ENCODE peak calls at places on chromosomes 3 and 15, in five cellular contexts. One of them, this sample, is unnamed.
A peak's percentile ranks its signal among the peaks of the same experiment; 100 is the strongest.

GRCh38 chr15:85128636-85129035 is 147.0 kb downstream of the PDE8A start:
- DNase-seq in fibroblast of lung: peak; percentile 3
- DNase-seq in left ventricle myocardium inferior: no peak
- DNase-seq in endodermal cell: no peak
- DNase-seq in endothelial cell: no peak
- DNase-seq in this sample: no peak

GRCh38 chr15:65576669-65577068 is 34.3 kb downstream of the INTS14 start:
- DNase-seq in fibroblast of lung: peak; percentile 27
- DNase-seq in left ventricle myocardium inferior: no peak
- DNase-seq in endodermal cell: no peak
- DNase-seq in endothelial cell: no peak
- DNase-seq in this sample: peak; percentile 55

GRCh38 chr3:101803152-101803782 is 24.3 kb downstream of the NXPE3 start:
- DNase-seq in fibroblast of lung: peak; percentile 83
- DNase-seq in left ventricle myocardium inferior: no peak
- DNase-seq in endodermal cell: no peak
- DNase-seq in endothelial cell: peak; percentile 40
- DNase-seq in this sample: no peak

GRCh38 chr3:16280671-16281070 is 15.7 kb downstream of the OXNAD1 start:
- DNase-seq in fibroblast of lung: no peak
- DNase-seq in left ventricle myocardium inferior: no peak
- DNase-seq in endodermal cell: no peak
- DNase-seq in endothelial cell: no peak
- DNase-seq in this sample: no peak

GRCh38 chr3:12798559-12799179 is 2.2 kb downstream of the CAND2 start:
- DNase-seq in fibroblast of lung: no peak
- DNase-seq in left ventricle myocardium inferior: peak; percentile 63
- DNase-seq in endodermal cell: no peak
- DNase-seq in endothelial cell: no peak
- DNase-seq in this sample: no peak

GRCh38 chr3:32888739-32889138 is 62.7 kb upstream of the CCR4 start:
- DNase-seq in fibroblast of lung: no peak
- DNase-seq in left ventricle myocardium inferior: no peak
- DNase-seq in endodermal cell: no peak
- DNase-seq in endothelial cell: no peak
- DNase-seq in this sample: no peak

GRCh38 chr3:127634653-127635052 is 5.7 kb downstream of the PODXL2 start:
- DNase-seq in fibroblast of lung: no peak
- DNase-seq in left ventricle myocardium inferior: no peak
- DNase-seq in endodermal cell: no peak
- DNase-seq in endothelial cell: no peak
- DNase-seq in this sample: no peak

GRCh38 chr3:13140596-13140995 is 67.4 kb upstream of the IQSEC1 start:
- DNase-seq in fibroblast of lung: no peak
- DNase-seq in left ventricle myocardium inferior: no peak
- DNase-seq in endodermal cell: peak; percentile 22
- DNase-seq in endothelial cell: no peak
- DNase-seq in this sample: no peak

GRCh38 chr15:78056714-78057269 is 20.7 kb downstream of the TBC1D2B start:
- DNase-seq in fibroblast of lung: peak; percentile 41
- DNase-seq in left ventricle myocardium inferior: no peak
- DNase-seq in endodermal cell: no peak
- DNase-seq in endothelial cell: no peak
- DNase-seq in this sample: no peak

GRCh38 chr3:156668073-156668763 is 6.2 kb upstream of the TIPARP start:
- DNase-seq in fibroblast of lung: peak; percentile 62
- DNase-seq in left ventricle myocardium inferior: no peak
- DNase-seq in endodermal cell: no peak
- DNase-seq in endothelial cell: no peak
- DNase-seq in this sample: no peak

GRCh38 chr15:48463366-48463880 is 132.2 kb downstream of the DUT start:
- DNase-seq in fibroblast of lung: no peak
- DNase-seq in left ventricle myocardium inferior: no peak
- DNase-seq in endodermal cell: no peak
- DNase-seq in endothelial cell: no peak
- DNase-seq in this sample: no peak

GRCh38 chr3:147351301-147351700 is 55.0 kb downstream of the ZIC4 start:
- DNase-seq in fibroblast of lung: no peak
- DNase-seq in left ventricle myocardium inferior: no peak
- DNase-seq in endodermal cell: no peak
- DNase-seq in endothelial cell: no peak
- DNase-seq in this sample: no peak

GRCh38 chr3:40223856-40224255 is 85.7 kb upstream of the EIF1B start:
- DNase-seq in fibroblast of lung: no peak
- DNase-seq in left ventricle myocardium inferior: no peak
- DNase-seq in endodermal cell: no peak
- DNase-seq in endothelial cell: no peak
- DNase-seq in this sample: no peak

GRCh38 chr3:11015369-11015768 is 22.8 kb downstream of the SLC6A1 start:
- DNase-seq in fibroblast of lung: no peak
- DNase-seq in left ventricle myocardium inferior: no peak
- DNase-seq in endodermal cell: no peak
- DNase-seq in endothelial cell: no peak
- DNase-seq in this sample: no peak

GRCh38 chr3:141242035-141242721 is 10.6 kb downstream of the PXYLP1 start:
- DNase-seq in fibroblast of lung: peak; percentile 28
- DNase-seq in left ventricle myocardium inferior: no peak
- DNase-seq in endodermal cell: peak; percentile 16
- DNase-seq in endothelial cell: no peak
- DNase-seq in this sample: no peak

GRCh38 chr15:77864211-77865105 is 213.1 kb downstream of the TBC1D2B start:
- DNase-seq in fibroblast of lung: no peak
- DNase-seq in left ventricle myocardium inferior: no peak
- DNase-seq in endodermal cell: peak; percentile 72
- DNase-seq in endothelial cell: no peak
- DNase-seq in this sample: no peak

GRCh38 chr3:198079771-198080520 is 119.9 kb downstream of the LMLN start:
- DNase-seq in fibroblast of lung: peak; percentile 4
- DNase-seq in left ventricle myocardium inferior: no peak
- DNase-seq in endodermal cell: no peak
- DNase-seq in endothelial cell: peak; percentile 22
- DNase-seq in this sample: no peak

DNA sequence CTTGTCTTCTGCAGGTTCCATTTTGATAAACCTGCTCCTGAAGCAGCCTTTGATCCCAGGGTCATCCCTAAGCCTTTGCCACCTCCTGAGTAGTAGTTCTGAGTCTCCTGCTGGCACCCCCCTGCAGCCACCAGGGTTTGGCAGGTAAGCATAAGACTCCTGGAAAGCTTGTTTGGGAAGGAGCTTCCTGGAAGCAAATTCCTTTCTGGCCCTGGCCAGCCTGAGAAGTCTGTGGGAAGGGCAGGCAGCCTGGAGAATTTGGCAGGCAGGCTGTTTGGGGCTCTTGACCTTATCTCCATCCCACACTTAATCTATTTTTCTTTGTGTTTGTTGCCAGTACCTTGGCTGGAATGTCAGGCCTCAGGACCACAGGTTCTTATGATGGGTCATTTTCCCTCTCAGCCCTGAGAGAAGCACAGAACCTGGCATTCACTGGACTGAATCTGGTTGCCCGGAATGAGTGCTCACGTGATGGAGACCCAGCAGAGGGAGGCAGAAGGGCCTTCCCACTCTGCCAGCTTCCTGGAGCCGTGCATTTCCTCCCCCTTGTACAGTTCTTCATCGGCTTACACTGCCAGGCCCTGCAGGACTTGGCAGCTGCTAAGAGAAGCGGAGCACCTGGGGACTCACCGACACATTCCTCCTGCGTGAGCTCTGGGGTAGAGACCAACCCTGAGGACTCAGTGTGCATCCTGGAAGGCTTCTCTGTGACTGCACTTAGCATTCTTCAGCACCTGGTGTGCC is 13.4 kb downstream of the ATRIP start:
- DNase-seq in fibroblast of lung: no peak
- DNase-seq in left ventricle myocardium inferior: no peak
- DNase-seq in endodermal cell: no peak
- DNase-seq in endothelial cell: no peak
- DNase-seq in this sample: no peak
- TF ChIP-seq CTCF in fibroblast of lung: no peak
- TF ChIP-seq CTCF in left ventricle myocardium inferior: no peak
- TF ChIP-seq CTCF in endodermal cell: no peak
- TF ChIP-seq CTCF in endothelial cell: no peak
- TF ChIP-seq CTCF in this sample: no peak

GRCh38 chr15:29259233-29259632 is 10.4 kb downstream of the NSMCE3 start:
- DNase-seq in fibroblast of lung: no peak
- DNase-seq in left ventricle myocardium inferior: no peak
- DNase-seq in endodermal cell: no peak
- DNase-seq in endothelial cell: no peak
- DNase-seq in this sample: no peak
- TF ChIP-seq CTCF in fibroblast of lung: no peak
- TF ChIP-seq CTCF in left ventricle myocardium inferior: no peak
- TF ChIP-seq CTCF in endodermal cell: peak; percentile 66
- TF ChIP-seq CTCF in endothelial cell: no peak
- TF ChIP-seq CTCF in this sample: no peak

GRCh38 chr3:195151402-195151801 is 119.6 kb downstream of the XXYLT1 start:
- DNase-seq in fibroblast of lung: no peak
- DNase-seq in left ventricle myocardium inferior: no peak
- DNase-seq in endodermal cell: no peak
- DNase-seq in endothelial cell: no peak
- DNase-seq in this sample: no peak

GRCh38 chr3:195150194-195151118 is 120.5 kb downstream of the XXYLT1 start:
- DNase-seq in fibroblast of lung: peak; percentile 82
- DNase-seq in left ventricle myocardium inferior: peak; percentile 71
- DNase-seq in endodermal cell: peak; percentile 80
- DNase-seq in endothelial cell: peak; percentile 73
- DNase-seq in this sample: no peak

GRCh38 chr3:195149292-195149691 is 121.7 kb downstream of the XXYLT1 start:
- DNase-seq in fibroblast of lung: no peak
- DNase-seq in left ventricle myocardium inferior: no peak
- DNase-seq in endodermal cell: no peak
- DNase-seq in endothelial cell: no peak
- DNase-seq in this sample: no peak

GRCh38 chr3:195147649-195148121 is 123.3 kb downstream of the XXYLT1 start:
- DNase-seq in fibroblast of lung: peak; percentile 75
- DNase-seq in left ventricle myocardium inferior: peak; percentile 57
- DNase-seq in endodermal cell: no peak
- DNase-seq in endothelial cell: no peak
- DNase-seq in this sample: no peak

DNA sequence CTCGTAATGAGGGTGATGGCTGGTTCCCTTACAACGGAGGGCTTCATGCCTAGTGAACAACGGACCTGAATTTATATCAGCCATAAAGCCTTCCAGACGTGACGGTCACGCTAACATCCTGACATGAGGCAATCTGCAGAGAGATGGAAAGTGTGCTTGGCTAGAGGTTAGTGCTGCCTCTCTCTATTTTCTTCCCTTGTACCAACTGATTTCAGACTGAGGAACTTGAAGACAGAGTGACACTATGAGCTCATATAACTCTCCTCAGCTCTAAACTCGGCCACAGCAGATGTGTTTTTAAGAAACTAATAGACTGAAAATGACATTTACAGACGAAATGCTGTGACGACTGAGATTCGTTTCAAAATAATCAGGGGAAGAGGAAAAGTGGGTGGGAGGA is 122.4 kb downstream of the XXYLT1 start:
- DNase-seq in fibroblast of lung: peak; percentile 26
- DNase-seq in left ventricle myocardium inferior: no peak
- DNase-seq in endodermal cell: no peak
- DNase-seq in endothelial cell: no peak
- DNase-seq in this sample: no peak
- TF ChIP-seq CTCF in fibroblast of lung: no peak
- TF ChIP-seq CTCF in left ventricle myocardium inferior: no peak
- TF ChIP-seq CTCF in endodermal cell: no peak
- TF ChIP-seq CTCF in endothelial cell: no peak
- TF ChIP-seq CTCF in this sample: no peak

GRCh38 chr15:96181217-96181616 is 149.3 kb upstream of the NR2F2 start:
- DNase-seq in fibroblast of lung: no peak
- DNase-seq in left ventricle myocardium inferior: no peak
- DNase-seq in endodermal cell: no peak
- DNase-seq in endothelial cell: no peak
- DNase-seq in this sample: no peak

GRCh38 chr15:96183020-96183926 is 147.2 kb upstream of the NR2F2 start:
- DNase-seq in fibroblast of lung: no peak
- DNase-seq in left ventricle myocardium inferior: no peak
- DNase-seq in endodermal cell: no peak
- DNase-seq in endothelial cell: no peak
- DNase-seq in this sample: no peak

GRCh38 chr15:96180062-96180745 is 150.3 kb upstream of the NR2F2 start:
- DNase-seq in fibroblast of lung: no peak
- DNase-seq in left ventricle myocardium inferior: no peak
- DNase-seq in endodermal cell: no peak
- DNase-seq in endothelial cell: no peak
- DNase-seq in this sample: no peak

GRCh38 chr15:96183927-96184266 is 146.6 kb upstream of the NR2F2 start:
- DNase-seq in fibroblast of lung: no peak
- DNase-seq in left ventricle myocardium inferior: no peak
- DNase-seq in endodermal cell: no peak
- DNase-seq in endothelial cell: no peak
- DNase-seq in this sample: no peak

DNA sequence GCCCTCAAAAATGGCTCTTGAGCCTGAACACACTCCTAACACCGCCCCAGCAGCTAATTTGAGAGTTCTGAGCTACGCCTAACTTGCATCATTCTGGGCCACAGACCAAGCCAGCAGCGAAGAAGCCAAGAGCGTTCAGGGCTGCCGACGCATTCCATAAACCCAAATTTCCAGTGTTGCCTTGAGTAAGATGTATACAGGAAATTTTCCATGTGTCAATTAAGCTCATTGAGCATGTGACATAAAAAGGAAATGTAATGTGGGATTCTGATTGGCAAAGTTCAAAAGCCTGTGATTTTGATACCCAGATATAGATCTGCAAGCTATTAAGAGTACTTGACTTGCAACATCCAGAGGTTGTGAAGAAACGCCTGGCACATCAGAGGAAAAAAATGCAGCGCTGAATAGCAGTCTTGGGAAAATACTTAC is 148.6 kb upstream of the NR2F2 start:
- DNase-seq in fibroblast of lung: peak; percentile 98
- DNase-seq in left ventricle myocardium inferior: peak; percentile 25
- DNase-seq in endodermal cell: no peak
- DNase-seq in endothelial cell: no peak
- DNase-seq in this sample: peak; percentile 89
- TF ChIP-seq CTCF in fibroblast of lung: no peak
- TF ChIP-seq CTCF in left ventricle myocardium inferior: no peak
- TF ChIP-seq CTCF in endodermal cell: no peak
- TF ChIP-seq CTCF in endothelial cell: no peak
- TF ChIP-seq CTCF in this sample: no peak

GRCh38 chr3:113844622-113845222 is 6.1 kb downstream of the GRAMD1C start:
- DNase-seq in fibroblast of lung: peak; percentile 51
- DNase-seq in left ventricle myocardium inferior: no peak
- DNase-seq in endodermal cell: no peak
- DNase-seq in endothelial cell: no peak
- DNase-seq in this sample: no peak
- TF ChIP-seq CTCF in fibroblast of lung: peak; percentile 40
- TF ChIP-seq CTCF in left ventricle myocardium inferior: peak; percentile 63
- TF ChIP-seq CTCF in endodermal cell: peak; percentile 76
- TF ChIP-seq CTCF in endothelial cell: peak; percentile 62
- TF ChIP-seq CTCF in this sample: peak; percentile 44

DNA sequence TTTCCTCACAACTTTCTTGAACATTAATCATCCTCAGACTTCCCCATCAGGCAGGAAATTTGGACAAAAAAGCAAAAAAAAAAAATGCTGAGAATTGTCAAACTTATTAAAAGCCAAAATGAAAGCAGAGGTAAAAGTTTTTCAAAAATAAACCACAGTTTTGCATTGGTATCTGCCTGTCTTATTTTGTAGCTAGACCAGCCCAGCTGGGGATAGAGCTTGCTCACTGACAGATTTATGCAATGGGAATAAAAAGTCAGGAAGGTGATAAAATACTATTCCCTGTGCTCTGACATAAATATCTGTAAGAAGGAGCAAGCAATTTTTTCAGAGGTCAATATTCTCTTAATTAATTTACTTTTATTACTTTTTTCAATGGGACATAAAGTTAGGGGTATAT is 1006.7 kb upstream of the ALCAM start:
- DNase-seq in fibroblast of lung: no peak
- DNase-seq in left ventricle myocardium inferior: no peak
- DNase-seq in endodermal cell: no peak
- DNase-seq in endothelial cell: no peak
- DNase-seq in this sample: no peak
- TF ChIP-seq CTCF in fibroblast of lung: no peak
- TF ChIP-seq CTCF in left ventricle myocardium inferior: no peak
- TF ChIP-seq CTCF in endodermal cell: no peak
- TF ChIP-seq CTCF in endothelial cell: no peak
- TF ChIP-seq CTCF in this sample: no peak